ENCODE peak calls at places on chromosome 11, in seven cellular contexts. One of them, this sample, is unnamed.

GRCh38 chr11:44978279-44978960 is 27.7 kb upstream of the TP53I11 start:
- DNase-seq in stimulated activated CD8-positive, alpha-beta memory T cell treated with anti-CD3 and anti-CD28 coated beads, Interleukin-4, amount 100 ng/mL, for 4 hours: no peak
- DNase-seq in CD4-positive, alpha-beta T cell: no peak
- DNase-seq in activated T-helper 9 cell treated with anti-CD3 and anti-CD28 coated beads, Interleukin-2, amount 50 U/mL, for 16 hours: no peak
- DNase-seq in activated T-helper 1 cell treated with anti-CD3 and anti-CD28 coated beads, Interleukin-12 subunit alpha, Interleukin-12 subunit beta, Interleukin-2, Interleukin-4 antibody, amounts not matched to agents 30 ng/mL and 10 ng/mL and 1 ng/mL, durations not matched to agents 14 hours and 24 hours and 36 hours: no peak
- DNase-seq in hepatic stellate cell: no peak
- DNase-seq in stimulated activated CD4-positive, alpha-beta T cell treated with anti-CD3 and anti-CD28 coated beads, TNF-alpha, amount 100 ng/mL, for 1 hour: no peak
- DNase-seq in this sample: no peak

GRCh38 chr11:102807921-102808320 is 10.0 kb upstream of the MMP1 start:
- DNase-seq in stimulated activated CD8-positive, alpha-beta memory T cell treated with anti-CD3 and anti-CD28 coated beads, Interleukin-4, amount 100 ng/mL, for 4 hours: no peak
- DNase-seq in CD4-positive, alpha-beta T cell: no peak
- DNase-seq in activated T-helper 9 cell treated with anti-CD3 and anti-CD28 coated beads, Interleukin-2, amount 50 U/mL, for 16 hours: no peak
- DNase-seq in activated T-helper 1 cell treated with anti-CD3 and anti-CD28 coated beads, Interleukin-12 subunit alpha, Interleukin-12 subunit beta, Interleukin-2, Interleukin-4 antibody, amounts not matched to agents 30 ng/mL and 10 ng/mL and 1 ng/mL, durations not matched to agents 14 hours and 24 hours and 36 hours: no peak
- DNase-seq in hepatic stellate cell: peak
- DNase-seq in stimulated activated CD4-positive, alpha-beta T cell treated with anti-CD3 and anti-CD28 coated beads, TNF-alpha, amount 100 ng/mL, for 1 hour: no peak
- DNase-seq in this sample: peak

GRCh38 chr11:27721505-27722116 is 21.4 kb upstream of the BDNF start:
- DNase-seq in stimulated activated CD8-positive, alpha-beta memory T cell treated with anti-CD3 and anti-CD28 coated beads, Interleukin-4, amount 100 ng/mL, for 4 hours: no peak
- DNase-seq in CD4-positive, alpha-beta T cell: no peak
- DNase-seq in activated T-helper 9 cell treated with anti-CD3 and anti-CD28 coated beads, Interleukin-2, amount 50 U/mL, for 16 hours: no peak
- DNase-seq in activated T-helper 1 cell treated with anti-CD3 and anti-CD28 coated beads, Interleukin-12 subunit alpha, Interleukin-12 subunit beta, Interleukin-2, Interleukin-4 antibody, amounts not matched to agents 30 ng/mL and 10 ng/mL and 1 ng/mL, durations not matched to agents 14 hours and 24 hours and 36 hours: no peak
- DNase-seq in hepatic stellate cell: no peak
- DNase-seq in stimulated activated CD4-positive, alpha-beta T cell treated with anti-CD3 and anti-CD28 coated beads, TNF-alpha, amount 100 ng/mL, for 1 hour: no peak
- DNase-seq in this sample: no peak

GRCh38 chr11:10778217-10778970 is 27.3 kb downstream of the CTR9 start:
- DNase-seq in stimulated activated CD8-positive, alpha-beta memory T cell treated with anti-CD3 and anti-CD28 coated beads, Interleukin-4, amount 100 ng/mL, for 4 hours: no peak
- DNase-seq in CD4-positive, alpha-beta T cell: no peak
- DNase-seq in activated T-helper 9 cell treated with anti-CD3 and anti-CD28 coated beads, Interleukin-2, amount 50 U/mL, for 16 hours: no peak
- DNase-seq in activated T-helper 1 cell treated with anti-CD3 and anti-CD28 coated beads, Interleukin-12 subunit alpha, Interleukin-12 subunit beta, Interleukin-2, Interleukin-4 antibody, amounts not matched to agents 30 ng/mL and 10 ng/mL and 1 ng/mL, durations not matched to agents 14 hours and 24 hours and 36 hours: no peak
- DNase-seq in hepatic stellate cell: peak
- DNase-seq in stimulated activated CD4-positive, alpha-beta T cell treated with anti-CD3 and anti-CD28 coated beads, TNF-alpha, amount 100 ng/mL, for 1 hour: no peak
- DNase-seq in this sample: no peak

GRCh38 chr11:128731041-128731663 is 37.3 kb downstream of the FLI1 start:
- DNase-seq in stimulated activated CD8-positive, alpha-beta memory T cell treated with anti-CD3 and anti-CD28 coated beads, Interleukin-4, amount 100 ng/mL, for 4 hours: no peak
- DNase-seq in CD4-positive, alpha-beta T cell: no peak
- DNase-seq in activated T-helper 9 cell treated with anti-CD3 and anti-CD28 coated beads, Interleukin-2, amount 50 U/mL, for 16 hours: no peak
- DNase-seq in activated T-helper 1 cell treated with anti-CD3 and anti-CD28 coated beads, Interleukin-12 subunit alpha, Interleukin-12 subunit beta, Interleukin-2, Interleukin-4 antibody, amounts not matched to agents 30 ng/mL and 10 ng/mL and 1 ng/mL, durations not matched to agents 14 hours and 24 hours and 36 hours: no peak
- DNase-seq in hepatic stellate cell: no peak
- DNase-seq in stimulated activated CD4-positive, alpha-beta T cell treated with anti-CD3 and anti-CD28 coated beads, TNF-alpha, amount 100 ng/mL, for 1 hour: no peak
- DNase-seq in this sample: no peak

GRCh38 chr11:8959546-8960166 is 4.6 kb downstream of the TMEM9B start:
- DNase-seq in stimulated activated CD8-positive, alpha-beta memory T cell treated with anti-CD3 and anti-CD28 coated beads, Interleukin-4, amount 100 ng/mL, for 4 hours: no peak
- DNase-seq in CD4-positive, alpha-beta T cell: no peak
- DNase-seq in activated T-helper 9 cell treated with anti-CD3 and anti-CD28 coated beads, Interleukin-2, amount 50 U/mL, for 16 hours: no peak
- DNase-seq in activated T-helper 1 cell treated with anti-CD3 and anti-CD28 coated beads, Interleukin-12 subunit alpha, Interleukin-12 subunit beta, Interleukin-2, Interleukin-4 antibody, amounts not matched to agents 30 ng/mL and 10 ng/mL and 1 ng/mL, durations not matched to agents 14 hours and 24 hours and 36 hours: peak
- DNase-seq in hepatic stellate cell: peak
- DNase-seq in stimulated activated CD4-positive, alpha-beta T cell treated with anti-CD3 and anti-CD28 coated beads, TNF-alpha, amount 100 ng/mL, for 1 hour: no peak
- DNase-seq in this sample: peak

GRCh38 chr11:122676638-122677037 is 21.1 kb downstream of the UBASH3B start:
- DNase-seq in stimulated activated CD8-positive, alpha-beta memory T cell treated with anti-CD3 and anti-CD28 coated beads, Interleukin-4, amount 100 ng/mL, for 4 hours: no peak
- DNase-seq in CD4-positive, alpha-beta T cell: no peak
- DNase-seq in activated T-helper 9 cell treated with anti-CD3 and anti-CD28 coated beads, Interleukin-2, amount 50 U/mL, for 16 hours: no peak
- DNase-seq in activated T-helper 1 cell treated with anti-CD3 and anti-CD28 coated beads, Interleukin-12 subunit alpha, Interleukin-12 subunit beta, Interleukin-2, Interleukin-4 antibody, amounts not matched to agents 30 ng/mL and 10 ng/mL and 1 ng/mL, durations not matched to agents 14 hours and 24 hours and 36 hours: no peak
- DNase-seq in hepatic stellate cell: no peak
- DNase-seq in stimulated activated CD4-positive, alpha-beta T cell treated with anti-CD3 and anti-CD28 coated beads, TNF-alpha, amount 100 ng/mL, for 1 hour: no peak
- DNase-seq in this sample: no peak

GRCh38 chr11:66322732-66323427 is 6.0 kb upstream of the CD248 start:
- DNase-seq in stimulated activated CD8-positive, alpha-beta memory T cell treated with anti-CD3 and anti-CD28 coated beads, Interleukin-4, amount 100 ng/mL, for 4 hours: no peak
- DNase-seq in CD4-positive, alpha-beta T cell: no peak
- DNase-seq in activated T-helper 9 cell treated with anti-CD3 and anti-CD28 coated beads, Interleukin-2, amount 50 U/mL, for 16 hours: no peak
- DNase-seq in activated T-helper 1 cell treated with anti-CD3 and anti-CD28 coated beads, Interleukin-12 subunit alpha, Interleukin-12 subunit beta, Interleukin-2, Interleukin-4 antibody, amounts not matched to agents 30 ng/mL and 10 ng/mL and 1 ng/mL, durations not matched to agents 14 hours and 24 hours and 36 hours: no peak
- DNase-seq in hepatic stellate cell: no peak
- DNase-seq in stimulated activated CD4-positive, alpha-beta T cell treated with anti-CD3 and anti-CD28 coated beads, TNF-alpha, amount 100 ng/mL, for 1 hour: no peak
- DNase-seq in this sample: no peak

GRCh38 chr11:2807276-2807681 is 78.3 kb downstream of the CDKN1C start:
- DNase-seq in stimulated activated CD8-positive, alpha-beta memory T cell treated with anti-CD3 and anti-CD28 coated beads, Interleukin-4, amount 100 ng/mL, for 4 hours: no peak
- DNase-seq in CD4-positive, alpha-beta T cell: no peak
- DNase-seq in activated T-helper 9 cell treated with anti-CD3 and anti-CD28 coated beads, Interleukin-2, amount 50 U/mL, for 16 hours: no peak
- DNase-seq in activated T-helper 1 cell treated with anti-CD3 and anti-CD28 coated beads, Interleukin-12 subunit alpha, Interleukin-12 subunit beta, Interleukin-2, Interleukin-4 antibody, amounts not matched to agents 30 ng/mL and 10 ng/mL and 1 ng/mL, durations not matched to agents 14 hours and 24 hours and 36 hours: no peak
- DNase-seq in hepatic stellate cell: no peak
- DNase-seq in stimulated activated CD4-positive, alpha-beta T cell treated with anti-CD3 and anti-CD28 coated beads, TNF-alpha, amount 100 ng/mL, for 1 hour: no peak
- DNase-seq in this sample: no peak

GRCh38 chr11:2472428-2473186 is 27.8 kb downstream of the KCNQ1 start:
- DNase-seq in stimulated activated CD8-positive, alpha-beta memory T cell treated with anti-CD3 and anti-CD28 coated beads, Interleukin-4, amount 100 ng/mL, for 4 hours: no peak
- DNase-seq in CD4-positive, alpha-beta T cell: no peak
- DNase-seq in activated T-helper 9 cell treated with anti-CD3 and anti-CD28 coated beads, Interleukin-2, amount 50 U/mL, for 16 hours: no peak
- DNase-seq in activated T-helper 1 cell treated with anti-CD3 and anti-CD28 coated beads, Interleukin-12 subunit alpha, Interleukin-12 subunit beta, Interleukin-2, Interleukin-4 antibody, amounts not matched to agents 30 ng/mL and 10 ng/mL and 1 ng/mL, durations not matched to agents 14 hours and 24 hours and 36 hours: no peak
- DNase-seq in hepatic stellate cell: peak
- DNase-seq in stimulated activated CD4-positive, alpha-beta T cell treated with anti-CD3 and anti-CD28 coated beads, TNF-alpha, amount 100 ng/mL, for 1 hour: no peak
- DNase-seq in this sample: no peak

GRCh38 chr11:67302571-67303131 is 679 bp upstream of the SSH3 start:
- DNase-seq in stimulated activated CD8-positive, alpha-beta memory T cell treated with anti-CD3 and anti-CD28 coated beads, Interleukin-4, amount 100 ng/mL, for 4 hours: no peak
- DNase-seq in CD4-positive, alpha-beta T cell: no peak
- DNase-seq in activated T-helper 9 cell treated with anti-CD3 and anti-CD28 coated beads, Interleukin-2, amount 50 U/mL, for 16 hours: no peak
- DNase-seq in activated T-helper 1 cell treated with anti-CD3 and anti-CD28 coated beads, Interleukin-12 subunit alpha, Interleukin-12 subunit beta, Interleukin-2, Interleukin-4 antibody, amounts not matched to agents 30 ng/mL and 10 ng/mL and 1 ng/mL, durations not matched to agents 14 hours and 24 hours and 36 hours: no peak
- DNase-seq in hepatic stellate cell: no peak
- DNase-seq in stimulated activated CD4-positive, alpha-beta T cell treated with anti-CD3 and anti-CD28 coated beads, TNF-alpha, amount 100 ng/mL, for 1 hour: no peak
- DNase-seq in this sample: no peak

GRCh38 chr11:122617926-122618325 is 37.6 kb upstream of the UBASH3B start:
- DNase-seq in stimulated activated CD8-positive, alpha-beta memory T cell treated with anti-CD3 and anti-CD28 coated beads, Interleukin-4, amount 100 ng/mL, for 4 hours: no peak
- DNase-seq in CD4-positive, alpha-beta T cell: no peak
- DNase-seq in activated T-helper 9 cell treated with anti-CD3 and anti-CD28 coated beads, Interleukin-2, amount 50 U/mL, for 16 hours: no peak
- DNase-seq in activated T-helper 1 cell treated with anti-CD3 and anti-CD28 coated beads, Interleukin-12 subunit alpha, Interleukin-12 subunit beta, Interleukin-2, Interleukin-4 antibody, amounts not matched to agents 30 ng/mL and 10 ng/mL and 1 ng/mL, durations not matched to agents 14 hours and 24 hours and 36 hours: no peak
- DNase-seq in hepatic stellate cell: no peak
- DNase-seq in stimulated activated CD4-positive, alpha-beta T cell treated with anti-CD3 and anti-CD28 coated beads, TNF-alpha, amount 100 ng/mL, for 1 hour: no peak
- DNase-seq in this sample: no peak

GRCh38 chr11:19907839-19908238 is 195.2 kb downstream of the NAV2 start:
- DNase-seq in stimulated activated CD8-positive, alpha-beta memory T cell treated with anti-CD3 and anti-CD28 coated beads, Interleukin-4, amount 100 ng/mL, for 4 hours: no peak
- DNase-seq in CD4-positive, alpha-beta T cell: no peak
- DNase-seq in activated T-helper 9 cell treated with anti-CD3 and anti-CD28 coated beads, Interleukin-2, amount 50 U/mL, for 16 hours: no peak
- DNase-seq in activated T-helper 1 cell treated with anti-CD3 and anti-CD28 coated beads, Interleukin-12 subunit alpha, Interleukin-12 subunit beta, Interleukin-2, Interleukin-4 antibody, amounts not matched to agents 30 ng/mL and 10 ng/mL and 1 ng/mL, durations not matched to agents 14 hours and 24 hours and 36 hours: no peak
- DNase-seq in hepatic stellate cell: no peak
- DNase-seq in stimulated activated CD4-positive, alpha-beta T cell treated with anti-CD3 and anti-CD28 coated beads, TNF-alpha, amount 100 ng/mL, for 1 hour: no peak
- DNase-seq in this sample: no peak

GRCh38 chr11:43547900-43548381 is 132.6 kb upstream of the HSD17B12 start:
- DNase-seq in stimulated activated CD8-positive, alpha-beta memory T cell treated with anti-CD3 and anti-CD28 coated beads, Interleukin-4, amount 100 ng/mL, for 4 hours: no peak
- DNase-seq in CD4-positive, alpha-beta T cell: no peak
- DNase-seq in activated T-helper 9 cell treated with anti-CD3 and anti-CD28 coated beads, Interleukin-2, amount 50 U/mL, for 16 hours: no peak
- DNase-seq in activated T-helper 1 cell treated with anti-CD3 and anti-CD28 coated beads, Interleukin-12 subunit alpha, Interleukin-12 subunit beta, Interleukin-2, Interleukin-4 antibody, amounts not matched to agents 30 ng/mL and 10 ng/mL and 1 ng/mL, durations not matched to agents 14 hours and 24 hours and 36 hours: no peak
- DNase-seq in hepatic stellate cell: no peak
- DNase-seq in stimulated activated CD4-positive, alpha-beta T cell treated with anti-CD3 and anti-CD28 coated beads, TNF-alpha, amount 100 ng/mL, for 1 hour: no peak
- DNase-seq in this sample: no peak

GRCh38 chr11:111777094-111778046 is 11.2 kb upstream of the PPP2R1B start:
- DNase-seq in stimulated activated CD8-positive, alpha-beta memory T cell treated with anti-CD3 and anti-CD28 coated beads, Interleukin-4, amount 100 ng/mL, for 4 hours: no peak
- DNase-seq in CD4-positive, alpha-beta T cell: no peak
- DNase-seq in activated T-helper 9 cell treated with anti-CD3 and anti-CD28 coated beads, Interleukin-2, amount 50 U/mL, for 16 hours: no peak
- DNase-seq in activated T-helper 1 cell treated with anti-CD3 and anti-CD28 coated beads, Interleukin-12 subunit alpha, Interleukin-12 subunit beta, Interleukin-2, Interleukin-4 antibody, amounts not matched to agents 30 ng/mL and 10 ng/mL and 1 ng/mL, durations not matched to agents 14 hours and 24 hours and 36 hours: peak
- DNase-seq in hepatic stellate cell: peak
- DNase-seq in stimulated activated CD4-positive, alpha-beta T cell treated with anti-CD3 and anti-CD28 coated beads, TNF-alpha, amount 100 ng/mL, for 1 hour: no peak
- DNase-seq in this sample: peak

GRCh38 chr11:104060004-104060403 is 23.6 kb downstream of the DDI1 start:
- DNase-seq in stimulated activated CD8-positive, alpha-beta memory T cell treated with anti-CD3 and anti-CD28 coated beads, Interleukin-4, amount 100 ng/mL, for 4 hours: no peak
- DNase-seq in CD4-positive, alpha-beta T cell: no peak
- DNase-seq in activated T-helper 9 cell treated with anti-CD3 and anti-CD28 coated beads, Interleukin-2, amount 50 U/mL, for 16 hours: no peak
- DNase-seq in activated T-helper 1 cell treated with anti-CD3 and anti-CD28 coated beads, Interleukin-12 subunit alpha, Interleukin-12 subunit beta, Interleukin-2, Interleukin-4 antibody, amounts not matched to agents 30 ng/mL and 10 ng/mL and 1 ng/mL, durations not matched to agents 14 hours and 24 hours and 36 hours: no peak
- DNase-seq in hepatic stellate cell: no peak
- DNase-seq in stimulated activated CD4-positive, alpha-beta T cell treated with anti-CD3 and anti-CD28 coated beads, TNF-alpha, amount 100 ng/mL, for 1 hour: no peak
- DNase-seq in this sample: no peak

GRCh38 chr11:126357969-126358762 is 2.7 kb downstream of the ST3GAL4 start:
- DNase-seq in stimulated activated CD8-positive, alpha-beta memory T cell treated with anti-CD3 and anti-CD28 coated beads, Interleukin-4, amount 100 ng/mL, for 4 hours: no peak
- DNase-seq in CD4-positive, alpha-beta T cell: no peak
- DNase-seq in activated T-helper 9 cell treated with anti-CD3 and anti-CD28 coated beads, Interleukin-2, amount 50 U/mL, for 16 hours: no peak
- DNase-seq in activated T-helper 1 cell treated with anti-CD3 and anti-CD28 coated beads, Interleukin-12 subunit alpha, Interleukin-12 subunit beta, Interleukin-2, Interleukin-4 antibody, amounts not matched to agents 30 ng/mL and 10 ng/mL and 1 ng/mL, durations not matched to agents 14 hours and 24 hours and 36 hours: no peak
- DNase-seq in hepatic stellate cell: no peak
- DNase-seq in stimulated activated CD4-positive, alpha-beta T cell treated with anti-CD3 and anti-CD28 coated beads, TNF-alpha, amount 100 ng/mL, for 1 hour: no peak
- DNase-seq in this sample: no peak

GRCh38 chr11:66593650-66594049 is 665 bp downstream of the CCS start:
- DNase-seq in stimulated activated CD8-positive, alpha-beta memory T cell treated with anti-CD3 and anti-CD28 coated beads, Interleukin-4, amount 100 ng/mL, for 4 hours: no peak
- DNase-seq in CD4-positive, alpha-beta T cell: no peak
- DNase-seq in activated T-helper 9 cell treated with anti-CD3 and anti-CD28 coated beads, Interleukin-2, amount 50 U/mL, for 16 hours: no peak
- DNase-seq in activated T-helper 1 cell treated with anti-CD3 and anti-CD28 coated beads, Interleukin-12 subunit alpha, Interleukin-12 subunit beta, Interleukin-2, Interleukin-4 antibody, amounts not matched to agents 30 ng/mL and 10 ng/mL and 1 ng/mL, durations not matched to agents 14 hours and 24 hours and 36 hours: no peak
- DNase-seq in hepatic stellate cell: no peak
- DNase-seq in stimulated activated CD4-positive, alpha-beta T cell treated with anti-CD3 and anti-CD28 coated beads, TNF-alpha, amount 100 ng/mL, for 1 hour: no peak
- DNase-seq in this sample: no peak

GRCh38 chr11:73931039-73931645 is 19.7 kb upstream of the DNAJB13 start:
- DNase-seq in stimulated activated CD8-positive, alpha-beta memory T cell treated with anti-CD3 and anti-CD28 coated beads, Interleukin-4, amount 100 ng/mL, for 4 hours: no peak
- DNase-seq in CD4-positive, alpha-beta T cell: no peak
- DNase-seq in activated T-helper 9 cell treated with anti-CD3 and anti-CD28 coated beads, Interleukin-2, amount 50 U/mL, for 16 hours: no peak
- DNase-seq in activated T-helper 1 cell treated with anti-CD3 and anti-CD28 coated beads, Interleukin-12 subunit alpha, Interleukin-12 subunit beta, Interleukin-2, Interleukin-4 antibody, amounts not matched to agents 30 ng/mL and 10 ng/mL and 1 ng/mL, durations not matched to agents 14 hours and 24 hours and 36 hours: no peak
- DNase-seq in hepatic stellate cell: peak
- DNase-seq in stimulated activated CD4-positive, alpha-beta T cell treated with anti-CD3 and anti-CD28 coated beads, TNF-alpha, amount 100 ng/mL, for 1 hour: no peak
- DNase-seq in this sample: peak

GRCh38 chr11:34855021-34855753 is 61.0 kb downstream of the APIP start:
- DNase-seq in stimulated activated CD8-positive, alpha-beta memory T cell treated with anti-CD3 and anti-CD28 coated beads, Interleukin-4, amount 100 ng/mL, for 4 hours: no peak
- DNase-seq in CD4-positive, alpha-beta T cell: no peak
- DNase-seq in activated T-helper 9 cell treated with anti-CD3 and anti-CD28 coated beads, Interleukin-2, amount 50 U/mL, for 16 hours: no peak
- DNase-seq in activated T-helper 1 cell treated with anti-CD3 and anti-CD28 coated beads, Interleukin-12 subunit alpha, Interleukin-12 subunit beta, Interleukin-2, Interleukin-4 antibody, amounts not matched to agents 30 ng/mL and 10 ng/mL and 1 ng/mL, durations not matched to agents 14 hours and 24 hours and 36 hours: no peak
- DNase-seq in hepatic stellate cell: no peak
- DNase-seq in stimulated activated CD4-positive, alpha-beta T cell treated with anti-CD3 and anti-CD28 coated beads, TNF-alpha, amount 100 ng/mL, for 1 hour: no peak
- DNase-seq in this sample: no peak

GRCh38 chr11:46345131-46345597 is 2.1 kb upstream of the DGKZ start:
- DNase-seq in stimulated activated CD8-positive, alpha-beta memory T cell treated with anti-CD3 and anti-CD28 coated beads, Interleukin-4, amount 100 ng/mL, for 4 hours: no peak
- DNase-seq in CD4-positive, alpha-beta T cell: no peak
- DNase-seq in activated T-helper 9 cell treated with anti-CD3 and anti-CD28 coated beads, Interleukin-2, amount 50 U/mL, for 16 hours: no peak
- DNase-seq in activated T-helper 1 cell treated with anti-CD3 and anti-CD28 coated beads, Interleukin-12 subunit alpha, Interleukin-12 subunit beta, Interleukin-2, Interleukin-4 antibody, amounts not matched to agents 30 ng/mL and 10 ng/mL and 1 ng/mL, durations not matched to agents 14 hours and 24 hours and 36 hours: no peak
- DNase-seq in hepatic stellate cell: no peak
- DNase-seq in stimulated activated CD4-positive, alpha-beta T cell treated with anti-CD3 and anti-CD28 coated beads, TNF-alpha, amount 100 ng/mL, for 1 hour: no peak
- DNase-seq in this sample: no peak

GRCh38 chr11:68890490-68891231 is 13.0 kb downstream of the MRPL21 start:
- DNase-seq in stimulated activated CD8-positive, alpha-beta memory T cell treated with anti-CD3 and anti-CD28 coated beads, Interleukin-4, amount 100 ng/mL, for 4 hours: no peak
- DNase-seq in CD4-positive, alpha-beta T cell: no peak
- DNase-seq in activated T-helper 9 cell treated with anti-CD3 and anti-CD28 coated beads, Interleukin-2, amount 50 U/mL, for 16 hours: no peak
- DNase-seq in activated T-helper 1 cell treated with anti-CD3 and anti-CD28 coated beads, Interleukin-12 subunit alpha, Interleukin-12 subunit beta, Interleukin-2, Interleukin-4 antibody, amounts not matched to agents 30 ng/mL and 10 ng/mL and 1 ng/mL, durations not matched to agents 14 hours and 24 hours and 36 hours: no peak
- DNase-seq in hepatic stellate cell: peak
- DNase-seq in stimulated activated CD4-positive, alpha-beta T cell treated with anti-CD3 and anti-CD28 coated beads, TNF-alpha, amount 100 ng/mL, for 1 hour: no peak
- DNase-seq in this sample: no peak

This sample was measured in SK-N-DZ.